ENCODE peak calls at places on chromosomes 6 and 20, in seven cellular contexts. A, W, O, I, V, F and C are unnamed samples.

GRCh38 chr20:54173653-54174451 is at the start of gene CYP24A1:
- DNase-seq in A (no peak), W (peak), O (no peak), I (no peak), V (no peak), F (no peak), C (peak)

GRCh38 chr20:4060054-4060795 is 44.9 kb upstream of the RNF24 start:
- DNase-seq in A (no peak), W (no peak), O (no peak), I (peak), V (peak), F (no peak), C (no peak)

GRCh38 chr6:12119085-12119588 is 107.0 kb downstream of the HIVEP1 start:
- DNase-seq in A (no peak), W (no peak), O (no peak), I (no peak), V (no peak), F (peak), C (peak)

GRCh38 chr6:118324081-118324480 is 224.0 kb upstream of the PLN start:
- DNase-seq in A (no peak), W (no peak), O (no peak), I (peak), V (no peak), F (no peak), C (no peak)

GRCh38 chr20:31877684-31878083 is 7.2 kb downstream of the TTLL9 start:
- DNase-seq in A (no peak), W (no peak), O (no peak), I (no peak), V (no peak), F (no peak), C (no peak)

GRCh38 chr20:44170796-44171410 is 16.1 kb downstream of the JPH2 start:
- DNase-seq in A (peak), W (peak), O (no peak), I (no peak), V (no peak), F (no peak), C (no peak)

GRCh38 chr20:45059022-45059728 is 41.8 kb downstream of the KCNS1 start:
- DNase-seq in A (no peak), W (peak), O (peak), I (no peak), V (no peak), F (no peak), C (no peak)

GRCh38 chr20:58847483-58847882 is 3.2 kb downstream of the GNAS-AS1 start:
- DNase-seq in A (no peak), W (no peak), O (no peak), I (no peak), V (no peak), F (no peak), C (no peak)

GRCh38 chr6:73309784-73310502 is 44.1 kb downstream of the DPPA5 start:
- DNase-seq in A (no peak), W (peak), O (peak), I (peak), V (peak), F (peak), C (peak)

GRCh38 chr6:156256161-156256560 is 521.0 kb upstream of the ARID1B start:
- DNase-seq in A (no peak), W (no peak), O (no peak), I (no peak), V (no peak), F (no peak), C (no peak)

GRCh38 chr20:45378191-45378590 is at the start of gene TP53TG5:
- DNase-seq in A (no peak), W (no peak), O (no peak), I (no peak), V (no peak), F (no peak), C (no peak)

GRCh38 chr6:71621918-71622519 is 264.3 kb upstream of the RIMS1 start:
- DNase-seq in A (peak), W (peak), O (no peak), I (no peak), V (no peak), F (no peak), C (no peak)

GRCh38 chr20:43318749-43319148 is 129.0 kb upstream of the PTPRT start:
- DNase-seq in A (no peak), W (no peak), O (no peak), I (no peak), V (no peak), F (no peak), C (no peak)

GRCh38 chr6:117555262-117555849 is 47.0 kb downstream of the GOPC start:
- DNase-seq in A (no peak), W (peak), O (no peak), I (no peak), V (no peak), F (no peak), C (no peak)

GRCh38 chr20:52103469-52103910 is 88.1 kb downstream of the ZFP64 start:
- DNase-seq in A (no peak), W (peak), O (peak), I (no peak), V (no peak), F (no peak), C (peak)
- H3K4me3 ChIP-seq in A (no peak), W (peak), O (peak), I (no peak), V (peak), F (no peak), C (peak)

DNA sequence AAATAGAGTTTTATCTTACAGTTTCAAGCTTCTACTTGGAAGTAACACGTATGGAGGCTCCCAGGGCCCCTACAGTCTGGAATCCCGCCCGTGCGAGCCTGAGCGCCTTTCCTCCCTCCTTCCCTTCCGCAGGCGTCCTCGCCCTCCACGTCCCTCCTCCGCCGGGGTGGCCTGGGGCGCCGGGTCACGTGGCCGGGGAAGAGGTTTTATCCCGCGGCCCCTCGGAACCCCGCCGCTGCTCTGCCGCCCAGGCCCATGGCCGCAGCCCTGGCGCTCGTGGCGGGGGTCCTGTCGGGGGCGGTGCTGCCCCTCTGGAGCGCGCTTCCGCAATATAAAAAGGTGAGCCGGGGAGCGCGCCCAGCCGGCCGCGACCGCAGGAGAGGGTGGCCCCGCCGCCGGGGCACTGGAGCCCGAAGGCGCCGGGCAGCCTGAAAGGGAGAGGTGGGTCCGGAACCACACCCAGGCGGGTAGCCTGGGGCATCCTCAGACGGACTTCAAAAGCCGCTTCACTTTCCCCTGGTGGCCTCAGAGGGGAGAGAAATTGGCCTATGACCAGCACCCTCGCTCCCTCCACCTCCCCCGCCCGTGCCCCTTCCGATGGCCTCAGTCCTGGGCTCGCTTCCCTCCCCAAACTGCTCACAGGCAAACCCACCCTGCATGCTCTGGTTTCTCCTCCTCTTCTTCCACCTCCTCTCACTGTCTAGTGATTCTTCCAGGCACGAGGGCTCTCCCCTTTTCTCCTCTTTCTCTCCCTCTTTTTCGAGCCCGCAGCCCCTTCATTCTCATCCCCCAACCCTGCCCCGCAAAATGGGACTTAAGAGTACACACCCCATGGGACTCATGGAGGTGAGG is at the start of gene CLPSL2:
- DNase-seq in A (peak), W (peak), O (no peak), I (no peak), V (no peak), F (peak), C (peak)
- H3K4me3 ChIP-seq in A (peak), W (peak), O (peak), I (no peak), V (peak), F (peak), C (peak)

DNA sequence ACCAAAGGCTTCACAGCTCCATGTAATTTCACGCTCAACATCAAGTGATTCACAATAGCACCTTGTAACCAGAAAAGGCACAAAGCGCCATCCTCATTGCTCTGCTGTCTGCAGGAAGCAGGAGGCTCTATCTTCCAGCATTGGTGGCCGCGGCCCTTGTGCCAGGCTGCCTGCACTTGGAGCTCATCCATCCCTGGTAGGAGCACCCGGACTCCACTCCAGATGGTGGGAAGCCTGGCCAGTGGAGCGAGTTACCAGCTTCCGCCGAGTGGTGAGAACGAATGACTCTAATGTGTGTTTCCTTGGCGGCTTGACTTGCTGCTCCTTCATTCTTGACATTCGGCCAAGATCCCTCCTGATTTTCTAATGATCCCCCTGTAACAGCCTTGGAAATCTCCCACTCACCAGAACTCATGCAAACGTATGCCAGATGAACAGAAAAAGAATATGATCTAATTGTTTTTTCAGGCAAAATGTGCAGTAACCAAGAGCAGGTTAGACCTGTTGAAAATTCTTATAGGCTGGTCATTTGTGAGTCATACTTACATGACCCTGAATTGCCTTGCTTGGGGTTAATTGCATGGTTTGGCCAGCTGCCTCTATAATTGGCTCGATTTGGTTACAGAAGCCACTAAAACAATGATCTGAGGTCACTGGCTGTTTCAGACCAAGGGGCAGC is 169.0 kb upstream of the CDYL start:
- DNase-seq in A (peak), W (peak), O (peak), I (no peak), V (no peak), F (no peak), C (no peak)
- H3K4me3 ChIP-seq in A (peak), W (no peak), O (no peak), I (no peak), V (no peak), F (no peak), C (no peak)

GRCh38 chr6:130900913-130901312 is 73.7 kb downstream of the SMLR1 start:
- DNase-seq in A (no peak), W (peak), O (peak), I (no peak), V (peak), F (no peak), C (no peak)

GRCh38 chr6:130895516-130895915 is 68.3 kb downstream of the SMLR1 start:
- DNase-seq in A (no peak), W (no peak), O (no peak), I (no peak), V (no peak), F (no peak), C (no peak)

GRCh38 chr6:130893766-130894165 is 66.6 kb downstream of the SMLR1 start:
- DNase-seq in A (no peak), W (no peak), O (no peak), I (no peak), V (no peak), F (no peak), C (no peak)

GRCh38 chr6:130893277-130893676 is 66.1 kb downstream of the SMLR1 start:
- DNase-seq in A (no peak), W (no peak), O (no peak), I (no peak), V (no peak), F (no peak), C (no peak)

GRCh38 chr6:130896249-130896648 is 69.0 kb downstream of the SMLR1 start:
- DNase-seq in A (no peak), W (peak), O (no peak), I (no peak), V (no peak), F (no peak), C (no peak)
- H3K4me3 ChIP-seq in A (no peak), W (no peak), O (no peak), I (no peak), V (no peak), F (no peak), C (no peak)